ENCODE peak calls at places on chromosomes 4 and X, in five cellular contexts. S is NCI-H1092 treated with DMSO at 0.1 percent for 48 hours; I is GM23248; T is left lung; X is activated T-cell treated with anti-CD3 and anti-CD28 coated beads, Interleukin-2, amount 50 U/mL, for 48 hours. U is an unnamed sample.

GRCh38 chr4:1323635-1324442 is 23.2 kb upstream of the UVSSA start:
- DNase-seq in S (no peak), I (peak; percentile 85), T (no peak), X (no peak), U (peak; percentile 57)

GRCh38 chr4:53962516-53963225 is 101.7 kb downstream of the CHIC2 start:
- DNase-seq in S (no peak), I (peak; percentile 88), T (no peak), X (no peak), U (peak; percentile 37)

GRCh38 chrX:1564750-1565683 is 26.4 kb upstream of the AKAP17A start:
- DNase-seq in S (no peak), I (no peak), T (no peak), X (no peak), U (no peak)

GRCh38 chr4:84710520-84710919 is 127.6 kb downstream of the CDS1 start:
- DNase-seq in S (no peak), I (no peak), T (no peak), X (no peak), U (no peak)

GRCh38 chrX:128975716-128976115 is 547.6 kb downstream of the SMARCA1 start:
- DNase-seq in S (peak; percentile 35), I (peak; percentile 6), T (no peak), X (peak; percentile 52), U (no peak)

GRCh38 chrX:110284159-110284558 is 33.7 kb downstream of the AMMECR1 start:
- DNase-seq in S (no peak), I (peak; percentile 83), T (no peak), X (no peak), U (peak; percentile 73)

GRCh38 chr4:115145393-115146160 is 32.2 kb upstream of the NDST4 start:
- DNase-seq in S (peak; percentile 91), I (no peak), T (no peak), X (no peak), U (no peak)

GRCh38 chr4:11312389-11312788 is 116.3 kb downstream of the HS3ST1 start:
- DNase-seq in S (no peak), I (no peak), T (no peak), X (no peak), U (no peak)

GRCh38 chr4:73661646-73662119 is 41.4 kb upstream of the RASSF6 start:
- DNase-seq in S (no peak), I (peak; percentile 95), T (no peak), X (no peak), U (peak; percentile 83)

GRCh38 chrX:7787714-7788113 is 55.3 kb upstream of the VCX start:
- DNase-seq in S (no peak), I (no peak), T (no peak), X (no peak), U (no peak)

GRCh38 chr4:175127314-175127713 is 209.2 kb downstream of the ADAM29 start:
- DNase-seq in S (no peak), I (no peak), T (no peak), X (no peak), U (no peak)

GRCh38 chr4:186728631-186729271 is 5.1 kb upstream of the FAT1 start:
- DNase-seq in S (no peak), I (peak; percentile 69), T (no peak), X (no peak), U (peak; percentile 50)

GRCh38 chr4:151014521-151015457 is at the start of gene LRBA:
- DNase-seq in S (peak; percentile 89), I (peak; percentile 66), T (peak; percentile 49), X (peak; percentile 90), U (no peak)

GRCh38 chr4:178322524-178323183 is 880.4 kb upstream of the AGA start:
- DNase-seq in S (no peak), I (no peak), T (no peak), X (no peak), U (no peak)

GRCh38 chrX:8306296-8306975 is 135.4 kb upstream of the VCX2 start:
- DNase-seq in S (no peak), I (no peak), T (no peak), X (no peak), U (no peak)

GRCh38 chr4:162406637-162407370 is 243.0 kb upstream of the FSTL5 start:
- DNase-seq in S (no peak), I (no peak), T (no peak), X (no peak), U (no peak)

GRCh38 chr4:118957683-118958082 is 69.0 kb downstream of the SYNPO2 start:
- DNase-seq in S (no peak), I (peak; percentile 24), T (no peak), X (no peak), U (no peak)